ENCODE peak calls at places on chromosomes 1 and 21, in five cellular contexts. K, A, H, R and N are unnamed samples.
A peak's percentile ranks its signal among the peaks of the same experiment; 100 is the strongest.

GRCh38 chr1:235843458-235843857 is 23.2 kb downstream of the LYST start:
- DNase-seq in A (no peak), H (peak; percentile 50), R (no peak), K (no peak), N (no peak)

GRCh38 chr1:230868736-230869385 is 540 bp upstream of the C1orf198 start:
- DNase-seq in H (peak; percentile 51), K (no peak), A (peak; percentile 71), R (no peak), N (peak; percentile 66)

GRCh38 chr1:200740291-200741212 is 1.9 kb downstream of the CAMSAP2 start:
- DNase-seq in A (no peak), R (no peak), H (no peak), K (no peak), N (no peak)

GRCh38 chr21:33690874-33691273 is 48.6 kb downstream of the ITSN1 start:
- DNase-seq in A (no peak), R (no peak), H (no peak), K (no peak), N (no peak)

GRCh38 chr21:46545911-46546310 is 59.0 kb downstream of the S100B start:
- DNase-seq in R (no peak), K (no peak), H (no peak), A (no peak), N (no peak)

GRCh38 chr1:9326596-9326995 is 33.9 kb downstream of the SPSB1 start:
- DNase-seq in K (no peak), H (no peak), R (no peak), A (no peak), N (no peak)

GRCh38 chr21:33642896-33643657 is 776 bp downstream of the ITSN1 start:
- DNase-seq in A (peak; percentile 56), R (no peak), H (peak; percentile 40), K (no peak), N (no peak)

GRCh38 chr21:39867198-39867650 is at the start of gene PCP4:
- DNase-seq in H (peak; percentile 76), R (no peak), K (peak; percentile 57), A (peak; percentile 52), N (peak; percentile 53)

GRCh38 chr1:7504438-7504720 is 266.7 kb upstream of the VAMP3 start:
- DNase-seq in H (no peak), R (no peak), A (no peak), K (no peak), N (no peak)

GRCh38 chr21:32538147-32538792 is 47.1 kb downstream of the TCP10L start:
- DNase-seq in A (no peak), R (no peak), H (no peak), K (no peak), N (no peak)